ENCODE peak calls at places on chromosomes 4 and X, in five cellular contexts. One of them, this sample, is unnamed.

GRCh38 chr4:91916219-91916618 is 387.5 kb upstream of the GRID2 start:
- DNase-seq in H1: no peak
- DNase-seq in mesenchymal stem cell: no peak
- DNase-seq in H9: no peak
- DNase-seq in neuronal stem cell: no peak
- DNase-seq in this sample: no peak

GRCh38 chr4:101651778-101652177 is 138.8 kb upstream of the BANK1 start:
- DNase-seq in mesenchymal stem cell: no peak
- DNase-seq in H1: no peak
- DNase-seq in neuronal stem cell: no peak
- DNase-seq in H9: no peak
- DNase-seq in this sample: no peak

GRCh38 chr4:101307901-101308300 is 39.4 kb downstream of the PPP3CA start:
- DNase-seq in mesenchymal stem cell: no peak
- DNase-seq in neuronal stem cell: no peak
- DNase-seq in H9: no peak
- DNase-seq in H1: no peak
- DNase-seq in this sample: no peak

GRCh38 chrX:68944211-68944610 is 115.4 kb downstream of the EFNB1 start:
- DNase-seq in neuronal stem cell: no peak
- DNase-seq in H1: no peak
- DNase-seq in mesenchymal stem cell: no peak
- DNase-seq in H9: no peak
- DNase-seq in this sample: no peak

GRCh38 chr4:94714761-94715160 is 43.0 kb upstream of the BMPR1B start:
- DNase-seq in H9: no peak
- DNase-seq in neuronal stem cell: no peak
- DNase-seq in mesenchymal stem cell: peak; percentile 57
- DNase-seq in H1: no peak
- DNase-seq in this sample: peak; percentile 94

GRCh38 chrX:114162068-114162735 is 421.7 kb upstream of the HTR2C start:
- DNase-seq in H9: peak; percentile 88
- DNase-seq in H1: peak; percentile 21
- DNase-seq in neuronal stem cell: no peak
- DNase-seq in mesenchymal stem cell: no peak
- DNase-seq in this sample: no peak

GRCh38 chr4:46445689-46446339 is 55.9 kb upstream of the GABRA2 start:
- DNase-seq in neuronal stem cell: no peak
- DNase-seq in mesenchymal stem cell: peak; percentile 38
- DNase-seq in H1: no peak
- DNase-seq in H9: no peak
- DNase-seq in this sample: no peak

GRCh38 chrX:8364369-8365141 is 100.1 kb upstream of the VCX3B start:
- DNase-seq in neuronal stem cell: peak; percentile 2
- DNase-seq in mesenchymal stem cell: peak; percentile 0
- DNase-seq in H9: peak; percentile 60
- DNase-seq in H1: peak; percentile 9
- DNase-seq in this sample: peak; percentile 35

GRCh38 chr4:118948545-118949144 is 60.0 kb downstream of the SYNPO2 start:
- DNase-seq in H9: no peak
- DNase-seq in mesenchymal stem cell: no peak
- DNase-seq in neuronal stem cell: no peak
- DNase-seq in H1: no peak
- DNase-seq in this sample: no peak

GRCh38 chr4:185020863-185021761 is 2.8 kb downstream of the HELT start:
- DNase-seq in neuronal stem cell: no peak
- DNase-seq in mesenchymal stem cell: no peak
- DNase-seq in H9: no peak
- DNase-seq in H1: no peak
- DNase-seq in this sample: no peak

GRCh38 chr4:180615746-180616145 is 1627.5 kb upstream of the TENM3 start:
- DNase-seq in H9: no peak
- DNase-seq in mesenchymal stem cell: no peak
- DNase-seq in H1: no peak
- DNase-seq in neuronal stem cell: no peak
- DNase-seq in this sample: peak; percentile 3

GRCh38 chr4:78971326-78971725 is 32.1 kb upstream of the PAQR3 start:
- DNase-seq in H1: no peak
- DNase-seq in H9: no peak
- DNase-seq in mesenchymal stem cell: no peak
- DNase-seq in neuronal stem cell: no peak
- DNase-seq in this sample: no peak

GRCh38 chr4:67871867-67872266 is 11.9 kb downstream of the TMPRSS11D start:
- DNase-seq in H9: no peak
- DNase-seq in H1: no peak
- DNase-seq in mesenchymal stem cell: peak; percentile 52
- DNase-seq in neuronal stem cell: no peak
- DNase-seq in this sample: peak; percentile 4

GRCh38 chr4:52954771-52955170 is 92.7 kb downstream of the RASL11B start:
- DNase-seq in mesenchymal stem cell: no peak
- DNase-seq in H1: no peak
- DNase-seq in neuronal stem cell: no peak
- DNase-seq in H9: no peak
- DNase-seq in this sample: no peak

GRCh38 chr4:163372035-163372434 is 28.3 kb downstream of the NPY5R start:
- DNase-seq in neuronal stem cell: no peak
- DNase-seq in H9: no peak
- DNase-seq in mesenchymal stem cell: no peak
- DNase-seq in H1: no peak
- DNase-seq in this sample: no peak

GRCh38 chr4:183256756-183257385 is 63.2 kb downstream of the CLDN22 start:
- DNase-seq in H9: peak; percentile 65
- DNase-seq in H1: no peak
- DNase-seq in mesenchymal stem cell: peak; percentile 59
- DNase-seq in neuronal stem cell: peak; percentile 35
- DNase-seq in this sample: peak; percentile 71

GRCh38 chrX:155237719-155238118 is 21.5 kb downstream of the VBP1 start:
- DNase-seq in neuronal stem cell: no peak
- DNase-seq in H1: no peak
- DNase-seq in mesenchymal stem cell: no peak
- DNase-seq in H9: no peak
- DNase-seq in this sample: no peak

GRCh38 chr4:18075823-18076433 is 54.4 kb upstream of the LCORL start:
- DNase-seq in mesenchymal stem cell: no peak
- DNase-seq in neuronal stem cell: no peak
- DNase-seq in H9: peak; percentile 50
- DNase-seq in H1: peak; percentile 17
- DNase-seq in this sample: peak; percentile 61

GRCh38 chr4:149911371-149911770 is 95.7 kb upstream of the IQCM start:
- DNase-seq in H9: no peak
- DNase-seq in mesenchymal stem cell: no peak
- DNase-seq in H1: no peak
- DNase-seq in neuronal stem cell: no peak
- DNase-seq in this sample: no peak

GRCh38 chrX:18856645-18856997 is 127.3 kb downstream of the PHKA2 start:
- DNase-seq in H1: no peak
- DNase-seq in mesenchymal stem cell: no peak
- DNase-seq in neuronal stem cell: no peak
- DNase-seq in H9: no peak
- DNase-seq in this sample: no peak

GRCh38 chr4:180598281-180598680 is 1644.9 kb upstream of the TENM3 start:
- DNase-seq in neuronal stem cell: no peak
- DNase-seq in H1: no peak
- DNase-seq in H9: no peak
- DNase-seq in mesenchymal stem cell: no peak
- DNase-seq in this sample: no peak

GRCh38 chr4:88659061-88659889 is 38.4 kb downstream of the NAP1L5 start:
- DNase-seq in H1: no peak
- DNase-seq in neuronal stem cell: peak; percentile 18
- DNase-seq in mesenchymal stem cell: peak; percentile 70
- DNase-seq in H9: peak; percentile 58
- DNase-seq in this sample: peak; percentile 99

GRCh38 chr4:140163029-140163810 is 9.2 kb upstream of the MAML3 start:
- DNase-seq in neuronal stem cell: no peak
- DNase-seq in mesenchymal stem cell: no peak
- DNase-seq in H1: no peak
- DNase-seq in H9: no peak
- DNase-seq in this sample: no peak

GRCh38 chrX:10157032-10157341 is 212 bp downstream of the CLCN4 start:
- DNase-seq in mesenchymal stem cell: no peak
- DNase-seq in H1: no peak
- DNase-seq in neuronal stem cell: no peak
- DNase-seq in H9: no peak
- DNase-seq in this sample: no peak

GRCh38 chrX:106932960-106933537 is 12.8 kb downstream of the CLDN2 start:
- DNase-seq in H1: no peak
- DNase-seq in mesenchymal stem cell: peak; percentile 40
- DNase-seq in H9: no peak
- DNase-seq in neuronal stem cell: no peak
- DNase-seq in this sample: peak; percentile 94

GRCh38 chrX:78130396-78130795 is 9.1 kb downstream of the TAF9B start:
- DNase-seq in neuronal stem cell: no peak
- DNase-seq in H9: no peak
- DNase-seq in mesenchymal stem cell: no peak
- DNase-seq in H1: no peak
- DNase-seq in this sample: no peak

GRCh38 chr4:20687894-20688293 is 12.4 kb upstream of the PACRGL start:
- DNase-seq in neuronal stem cell: no peak
- DNase-seq in H1: no peak
- DNase-seq in mesenchymal stem cell: peak; percentile 80
- DNase-seq in H9: no peak
- DNase-seq in this sample: no peak

GRCh38 chr4:79466621-79467020 is 58.6 kb upstream of the GK2 start:
- DNase-seq in H9: no peak
- DNase-seq in mesenchymal stem cell: no peak
- DNase-seq in H1: no peak
- DNase-seq in neuronal stem cell: no peak
- DNase-seq in this sample: peak; percentile 67

GRCh38 chrX:121987163-121987562 is 939.8 kb downstream of the GLUD2 start:
- DNase-seq in H9: no peak
- DNase-seq in H1: no peak
- DNase-seq in neuronal stem cell: no peak
- DNase-seq in mesenchymal stem cell: no peak
- DNase-seq in this sample: no peak

GRCh38 chrX:39302838-39303237 is 501.6 kb downstream of the MID1IP1 start:
- DNase-seq in H9: no peak
- DNase-seq in mesenchymal stem cell: no peak
- DNase-seq in neuronal stem cell: no peak
- DNase-seq in H1: no peak
- DNase-seq in this sample: no peak

GRCh38 chr4:54746228-54746627 is 88.5 kb downstream of the KIT start:
- DNase-seq in mesenchymal stem cell: peak; percentile 39
- DNase-seq in H9: no peak
- DNase-seq in neuronal stem cell: no peak
- DNase-seq in H1: no peak
- DNase-seq in this sample: no peak

GRCh38 chrX:30653415-30654131 is at the start of gene GK:
- DNase-seq in H9: peak; percentile 28
- DNase-seq in neuronal stem cell: peak; percentile 14
- DNase-seq in mesenchymal stem cell: peak; percentile 31
- DNase-seq in H1: no peak
- DNase-seq in this sample: no peak

GRCh38 chr4:120066182-120066524 is 495 bp downstream of the MAD2L1 start:
- DNase-seq in mesenchymal stem cell: no peak
- DNase-seq in H1: no peak
- DNase-seq in H9: no peak
- DNase-seq in neuronal stem cell: no peak
- DNase-seq in this sample: no peak

GRCh38 chr4:20431422-20432014 is 179.8 kb downstream of the SLIT2 start:
- DNase-seq in neuronal stem cell: no peak
- DNase-seq in H1: no peak
- DNase-seq in mesenchymal stem cell: no peak
- DNase-seq in H9: no peak
- DNase-seq in this sample: no peak

GRCh38 chr4:117560329-117560728 is 474.0 kb upstream of the NDST3 start:
- DNase-seq in mesenchymal stem cell: peak; percentile 42
- DNase-seq in H1: no peak
- DNase-seq in H9: no peak
- DNase-seq in neuronal stem cell: no peak
- DNase-seq in this sample: no peak

GRCh38 chrX:38041237-38041636 is 34.9 kb downstream of the SYTL5 start:
- DNase-seq in neuronal stem cell: no peak
- DNase-seq in H1: no peak
- DNase-seq in mesenchymal stem cell: no peak
- DNase-seq in H9: no peak
- DNase-seq in this sample: no peak

GRCh38 chrX:38038501-38038900 is 32.1 kb downstream of the SYTL5 start:
- DNase-seq in H9: no peak
- DNase-seq in H1: no peak
- DNase-seq in mesenchymal stem cell: no peak
- DNase-seq in neuronal stem cell: no peak
- DNase-seq in this sample: no peak

DNA sequence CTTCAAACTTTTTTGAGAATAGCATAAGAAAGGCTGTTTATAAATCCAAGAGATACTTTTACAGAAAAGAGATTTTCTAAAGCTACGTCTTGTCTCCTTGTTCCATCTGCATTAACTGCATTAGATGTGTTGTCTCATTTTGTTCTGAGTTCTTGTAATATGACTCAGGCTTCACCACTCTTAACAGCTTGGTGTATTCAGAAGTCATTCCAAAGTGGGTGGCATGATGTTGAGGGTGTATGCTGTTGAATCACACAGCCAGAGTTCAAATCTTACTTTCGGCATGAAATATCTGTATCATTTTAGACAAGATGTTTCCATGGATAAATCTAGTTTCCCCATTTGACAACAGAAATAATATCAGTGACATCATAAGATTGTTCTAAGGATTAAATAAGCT is 30.1 kb downstream of the SYTL5 start:
- DNase-seq in neuronal stem cell: no peak
- DNase-seq in H1: no peak
- DNase-seq in H9: no peak
- DNase-seq in mesenchymal stem cell: no peak
- DNase-seq in this sample: no peak
- H3K27ac ChIP-seq in neuronal stem cell: no peak overlapping the region
- H3K27ac ChIP-seq in H1: no peak overlapping the region
- H3K27ac ChIP-seq in H9: no peak overlapping the region
- H3K27ac ChIP-seq in mesenchymal stem cell: no peak overlapping the region
- H3K27ac ChIP-seq in this sample: no peak overlapping the region

GRCh38 chr4:64068096-64068495 is 341.2 kb downstream of the TECRL start:
- DNase-seq in mesenchymal stem cell: peak; percentile 49
- DNase-seq in neuronal stem cell: no peak
- DNase-seq in H1: no peak
- DNase-seq in H9: no peak
- DNase-seq in this sample: peak; percentile 29
- H2BK12ac ChIP-seq in mesenchymal stem cell: no peak overlapping the region
- H2BK12ac ChIP-seq in neuronal stem cell: no peak overlapping the region
- H2BK12ac ChIP-seq in H1: no peak overlapping the region
- H2BK12ac ChIP-seq in H9: no peak overlapping the region
- H2BK12ac ChIP-seq in this sample: no peak overlapping the region

DNA sequence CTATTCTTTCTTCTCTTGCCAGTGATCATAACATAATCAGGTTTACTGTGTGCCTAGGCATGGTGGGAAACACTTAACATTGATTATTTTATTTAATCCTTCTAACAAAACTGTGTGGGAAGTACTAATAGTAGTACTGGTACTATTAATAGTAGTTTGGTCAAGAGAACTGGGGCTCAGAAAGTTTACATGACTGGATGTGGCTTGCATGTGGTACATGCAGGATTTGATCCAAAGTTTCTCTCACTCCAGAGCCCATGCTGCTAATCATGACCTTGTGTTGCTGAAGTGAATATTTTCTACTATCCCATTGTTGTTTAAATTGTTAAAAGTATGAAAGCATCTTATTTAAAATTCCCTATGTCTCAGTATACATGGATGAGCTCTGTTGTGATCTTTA is 78.4 kb downstream of the TMEM164 start:
- DNase-seq in H9: no peak
- DNase-seq in neuronal stem cell: no peak
- DNase-seq in H1: no peak
- DNase-seq in mesenchymal stem cell: no peak
- DNase-seq in this sample: no peak
- H3K27ac ChIP-seq in H9: no peak overlapping the region
- H3K27ac ChIP-seq in neuronal stem cell: no peak overlapping the region
- H3K27ac ChIP-seq in H1: no peak overlapping the region
- H3K27ac ChIP-seq in mesenchymal stem cell: no peak overlapping the region
- H3K27ac ChIP-seq in this sample: no peak overlapping the region

GRCh38 chrX:46298821-46299220 is 246.4 kb downstream of the ZNF674 start:
- DNase-seq in H9: no peak
- DNase-seq in mesenchymal stem cell: no peak
- DNase-seq in H1: no peak
- DNase-seq in neuronal stem cell: no peak
- DNase-seq in this sample: no peak
- H2BK12ac ChIP-seq in H9: no peak overlapping the region
- H2BK12ac ChIP-seq in mesenchymal stem cell: no peak overlapping the region
- H2BK12ac ChIP-seq in H1: no peak overlapping the region
- H2BK12ac ChIP-seq in neuronal stem cell: no peak overlapping the region
- H2BK12ac ChIP-seq in this sample: no peak overlapping the region

This sample was measured in trophoblast cell.